ENCODE peak calls at places on chromosomes 16 and 17, in five cellular contexts. One of them, this sample, is unnamed.

GRCh38 chr16:55641430-55642056 is 14.2 kb upstream of the SLC6A2 start:
- DNase-seq in transverse colon: no peak
- DNase-seq in sigmoid colon: no peak
- DNase-seq in gastrocnemius medialis: no peak
- DNase-seq in vagina: no peak
- DNase-seq in this sample: no peak

GRCh38 chr17:80319262-80319998 is 58.8 kb downstream of the RNF213 start:
- DNase-seq in transverse colon: no peak
- DNase-seq in sigmoid colon: no peak
- DNase-seq in gastrocnemius medialis: no peak
- DNase-seq in vagina: no peak
- DNase-seq in this sample: no peak

GRCh38 chr17:50944902-50945720 is 79.0 kb upstream of the TOB1 start:
- DNase-seq in transverse colon: peak
- DNase-seq in sigmoid colon: no peak
- DNase-seq in gastrocnemius medialis: peak
- DNase-seq in vagina: no peak
- DNase-seq in this sample: no peak

GRCh38 chr16:68954871-68955635 is 111.7 kb downstream of the TANGO6 start:
- DNase-seq in transverse colon: no peak
- DNase-seq in sigmoid colon: no peak
- DNase-seq in gastrocnemius medialis: no peak
- DNase-seq in vagina: no peak
- DNase-seq in this sample: no peak

GRCh38 chr16:31461201-31461920 is 2.1 kb downstream of the ARMC5 start:
- DNase-seq in transverse colon: no peak
- DNase-seq in sigmoid colon: peak
- DNase-seq in gastrocnemius medialis: no peak
- DNase-seq in vagina: no peak
- DNase-seq in this sample: no peak

GRCh38 chr16:11138769-11139623 is 117.0 kb downstream of the SOCS1 start:
- DNase-seq in transverse colon: no peak
- DNase-seq in sigmoid colon: no peak
- DNase-seq in gastrocnemius medialis: no peak
- DNase-seq in vagina: no peak
- DNase-seq in this sample: peak

GRCh38 chr17:52297230-52298010 is 138.9 kb upstream of the CA10 start:
- DNase-seq in transverse colon: no peak
- DNase-seq in sigmoid colon: no peak
- DNase-seq in gastrocnemius medialis: no peak
- DNase-seq in vagina: no peak
- DNase-seq in this sample: peak

GRCh38 chr17:76135810-76136188 is 5.2 kb downstream of the FOXJ1 start:
- DNase-seq in transverse colon: no peak
- DNase-seq in sigmoid colon: no peak
- DNase-seq in gastrocnemius medialis: no peak
- DNase-seq in vagina: no peak
- DNase-seq in this sample: no peak

GRCh38 chr17:35373532-35373983 is at the start of gene SLFN11:
- DNase-seq in transverse colon: peak
- DNase-seq in sigmoid colon: peak
- DNase-seq in gastrocnemius medialis: peak
- DNase-seq in vagina: no peak
- DNase-seq in this sample: peak

GRCh38 chr17:76820039-76820438 is 48.2 kb upstream of the MGAT5B start:
- DNase-seq in transverse colon: no peak
- DNase-seq in sigmoid colon: no peak
- DNase-seq in gastrocnemius medialis: no peak
- DNase-seq in vagina: no peak
- DNase-seq in this sample: peak

GRCh38 chr17:13981881-13982280 is 87.4 kb upstream of the COX10 start:
- DNase-seq in transverse colon: no peak
- DNase-seq in sigmoid colon: no peak
- DNase-seq in gastrocnemius medialis: no peak
- DNase-seq in vagina: no peak
- DNase-seq in this sample: no peak

GRCh38 chr16:70160821-70161220 is 12.8 kb upstream of the CLEC18C start:
- DNase-seq in transverse colon: no peak
- DNase-seq in sigmoid colon: no peak
- DNase-seq in gastrocnemius medialis: no peak
- DNase-seq in vagina: no peak
- DNase-seq in this sample: no peak

GRCh38 chr17:48269209-48269608 is 160.8 kb downstream of the SKAP1 start:
- DNase-seq in transverse colon: no peak
- DNase-seq in sigmoid colon: no peak
- DNase-seq in gastrocnemius medialis: no peak
- DNase-seq in vagina: no peak
- DNase-seq in this sample: no peak

GRCh38 chr17:75130632-75131277 is 787 bp downstream of the NT5C start:
- DNase-seq in transverse colon: peak
- DNase-seq in sigmoid colon: peak
- DNase-seq in gastrocnemius medialis: no peak
- DNase-seq in vagina: no peak
- DNase-seq in this sample: peak

GRCh38 chr16:72847187-72848044 is 200.5 kb downstream of the ZFHX3 start:
- DNase-seq in transverse colon: no peak
- DNase-seq in sigmoid colon: no peak
- DNase-seq in gastrocnemius medialis: no peak
- DNase-seq in vagina: no peak
- DNase-seq in this sample: peak

GRCh38 chr17:61833536-61834203 is 29.7 kb downstream of the BRIP1 start:
- DNase-seq in transverse colon: no peak
- DNase-seq in sigmoid colon: no peak
- DNase-seq in gastrocnemius medialis: no peak
- DNase-seq in vagina: no peak
- DNase-seq in this sample: no peak

GRCh38 chr16:80974649-80975376 is 31.9 kb downstream of the CMC2 start:
- DNase-seq in transverse colon: no peak
- DNase-seq in sigmoid colon: no peak
- DNase-seq in gastrocnemius medialis: no peak
- DNase-seq in vagina: no peak
- DNase-seq in this sample: no peak

GRCh38 chr16:85448557-85449194 is 164.4 kb upstream of the GSE1 start:
- DNase-seq in transverse colon: peak
- DNase-seq in sigmoid colon: no peak
- DNase-seq in gastrocnemius medialis: no peak
- DNase-seq in vagina: no peak
- DNase-seq in this sample: peak

GRCh38 chr17:41060052-41060604 is at the start of gene KRTAP2-3:
- DNase-seq in transverse colon: no peak
- DNase-seq in sigmoid colon: no peak
- DNase-seq in gastrocnemius medialis: no peak
- DNase-seq in vagina: no peak
- DNase-seq in this sample: no peak

GRCh38 chr17:36592316-36592710 is 634 bp downstream of the DHRS11 start:
- DNase-seq in transverse colon: peak
- DNase-seq in sigmoid colon: peak
- DNase-seq in gastrocnemius medialis: no peak
- DNase-seq in vagina: no peak
- DNase-seq in this sample: peak

GRCh38 chr17:55770220-55770870 is 19.5 kb downstream of the PCTP start:
- DNase-seq in transverse colon: no peak
- DNase-seq in sigmoid colon: no peak
- DNase-seq in gastrocnemius medialis: no peak
- DNase-seq in vagina: no peak
- DNase-seq in this sample: peak

GRCh38 chr17:7413346-7413985 is 5.8 kb downstream of the NLGN2 start:
- DNase-seq in transverse colon: no peak
- DNase-seq in sigmoid colon: no peak
- DNase-seq in gastrocnemius medialis: no peak
- DNase-seq in vagina: no peak
- DNase-seq in this sample: no peak

GRCh38 chr16:50468749-50469078 is 79.5 kb upstream of the NKD1 start:
- DNase-seq in transverse colon: no peak
- DNase-seq in sigmoid colon: no peak
- DNase-seq in gastrocnemius medialis: no peak
- DNase-seq in vagina: no peak
- DNase-seq in this sample: no peak

GRCh38 chr16:17544304-17544703 is 73.5 kb upstream of the XYLT1 start:
- DNase-seq in transverse colon: no peak
- DNase-seq in sigmoid colon: no peak
- DNase-seq in gastrocnemius medialis: no peak
- DNase-seq in vagina: no peak
- DNase-seq in this sample: no peak

GRCh38 chr17:64410750-64411490 is 20.3 kb upstream of the PECAM1 start:
- DNase-seq in transverse colon: no peak
- DNase-seq in sigmoid colon: peak
- DNase-seq in gastrocnemius medialis: no peak
- DNase-seq in vagina: no peak
- DNase-seq in this sample: no peak

GRCh38 chr17:1060991-1061390 is 64.1 kb downstream of the TIMM22 start:
- DNase-seq in transverse colon: peak
- DNase-seq in sigmoid colon: peak
- DNase-seq in gastrocnemius medialis: peak
- DNase-seq in vagina: no peak
- DNase-seq in this sample: peak

GRCh38 chr17:50163846-50164696 is 1.7 kb upstream of the SGCA start:
- DNase-seq in transverse colon: no peak
- DNase-seq in sigmoid colon: no peak
- DNase-seq in gastrocnemius medialis: peak
- DNase-seq in vagina: no peak
- DNase-seq in this sample: peak

GRCh38 chr17:81686614-81687013 is 2.8 kb downstream of the HGS start:
- DNase-seq in transverse colon: no peak
- DNase-seq in sigmoid colon: no peak
- DNase-seq in gastrocnemius medialis: no peak
- DNase-seq in vagina: no peak
- DNase-seq in this sample: no peak

GRCh38 chr16:31274831-31275816 is 15.3 kb downstream of the ITGAM start:
- DNase-seq in transverse colon: no peak
- DNase-seq in sigmoid colon: no peak
- DNase-seq in gastrocnemius medialis: no peak
- DNase-seq in vagina: no peak
- DNase-seq in this sample: no peak

GRCh38 chr17:82767041-82767754 is 15.3 kb downstream of the TBCD start:
- DNase-seq in transverse colon: peak
- DNase-seq in sigmoid colon: no peak
- DNase-seq in gastrocnemius medialis: no peak
- DNase-seq in vagina: no peak
- DNase-seq in this sample: peak

GRCh38 chr16:4850211-4850610 is 2.9 kb downstream of the UBN1 start:
- DNase-seq in transverse colon: no peak
- DNase-seq in sigmoid colon: no peak
- DNase-seq in gastrocnemius medialis: no peak
- DNase-seq in vagina: no peak
- DNase-seq in this sample: no peak

GRCh38 chr17:63436523-63437110 is 9.5 kb downstream of the CYB561 start:
- DNase-seq in transverse colon: no peak
- DNase-seq in sigmoid colon: no peak
- DNase-seq in gastrocnemius medialis: no peak
- DNase-seq in vagina: no peak
- DNase-seq in this sample: no peak

GRCh38 chr17:37768438-37768837 is 23.6 kb upstream of the HNF1B start:
- DNase-seq in transverse colon: no peak
- DNase-seq in sigmoid colon: no peak
- DNase-seq in gastrocnemius medialis: no peak
- DNase-seq in vagina: no peak
- DNase-seq in this sample: no peak

DNA sequence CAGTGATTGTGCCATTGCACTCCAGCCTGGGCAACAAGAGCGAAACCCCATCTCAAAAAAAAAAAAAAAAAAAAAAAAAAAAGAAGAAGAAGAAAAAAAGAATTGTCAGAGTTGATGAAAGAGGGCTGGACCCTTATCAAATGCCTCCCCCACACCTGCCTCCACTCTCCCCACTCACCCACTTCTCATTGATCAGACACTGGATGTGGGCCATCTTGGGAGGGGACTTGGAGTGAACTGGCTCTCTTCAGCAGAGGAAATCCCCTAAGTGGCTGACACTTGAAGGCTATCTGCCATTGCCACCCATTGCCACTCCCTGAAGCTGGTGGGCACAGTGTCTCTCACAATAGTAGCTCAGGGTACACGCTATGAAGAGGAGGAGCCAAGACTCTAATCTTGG is 1.7 kb downstream of the ITGA2B start:
- DNase-seq in transverse colon: no peak
- DNase-seq in sigmoid colon: no peak
- DNase-seq in gastrocnemius medialis: no peak
- DNase-seq in vagina: no peak
- DNase-seq in this sample: no peak
- TF ChIP-seq POLR2A in transverse colon: no peak
- TF ChIP-seq POLR2A in sigmoid colon: no peak
- TF ChIP-seq POLR2A in gastrocnemius medialis: no peak
- TF ChIP-seq POLR2A in vagina: no peak
- TF ChIP-seq POLR2A in this sample: no peak

GRCh38 chr17:42193216-42194132 is 820 bp downstream of the GHDC start:
- DNase-seq in transverse colon: no peak
- DNase-seq in sigmoid colon: no peak
- DNase-seq in gastrocnemius medialis: no peak
- DNase-seq in vagina: no peak
- DNase-seq in this sample: no peak
- H3K4me3 ChIP-seq in transverse colon: peak
- H3K4me3 ChIP-seq in sigmoid colon: peak
- H3K4me3 ChIP-seq in gastrocnemius medialis: peak
- H3K4me3 ChIP-seq in vagina: peak
- H3K4me3 ChIP-seq in this sample: peak

DNA sequence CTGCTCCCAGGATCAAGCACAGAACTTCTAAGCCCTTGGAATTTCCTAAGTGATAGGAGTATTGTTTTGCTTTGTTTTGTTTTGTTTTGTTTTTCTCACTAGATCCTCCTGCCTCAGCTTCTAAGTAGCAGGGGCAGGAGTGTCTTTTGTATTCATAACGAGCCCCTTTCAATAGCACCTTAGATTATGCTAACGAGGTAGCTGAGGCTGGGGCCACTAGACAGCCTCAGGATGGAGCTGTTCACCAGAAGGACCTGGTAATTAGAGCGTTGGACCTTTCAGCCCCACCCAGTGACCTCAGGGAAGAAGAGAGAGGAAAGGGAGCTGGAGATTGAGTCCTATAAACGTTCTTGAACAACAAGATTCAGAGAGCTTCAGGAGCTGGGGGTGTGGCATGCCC is 43.6 kb downstream of the IKZF3 start:
- DNase-seq in transverse colon: no peak
- DNase-seq in sigmoid colon: no peak
- DNase-seq in gastrocnemius medialis: no peak
- DNase-seq in vagina: no peak
- DNase-seq in this sample: no peak
- TF ChIP-seq CTCF in transverse colon: no peak
- TF ChIP-seq CTCF in sigmoid colon: no peak
- TF ChIP-seq CTCF in gastrocnemius medialis: no peak
- TF ChIP-seq CTCF in vagina: no peak
- TF ChIP-seq CTCF in this sample: no peak

GRCh38 chr16:8858994-8859912 is 9.6 kb downstream of the CARHSP1 start:
- DNase-seq in transverse colon: no peak
- DNase-seq in sigmoid colon: peak
- DNase-seq in gastrocnemius medialis: no peak
- DNase-seq in vagina: no peak
- DNase-seq in this sample: no peak

GRCh38 chr16:8859913-8860881 is 8.6 kb downstream of the CARHSP1 start:
- DNase-seq in transverse colon: peak
- DNase-seq in sigmoid colon: peak
- DNase-seq in gastrocnemius medialis: peak
- DNase-seq in vagina: no peak
- DNase-seq in this sample: no peak

GRCh38 chr16:8863594-8864424 is 5.0 kb downstream of the CARHSP1 start:
- DNase-seq in transverse colon: peak
- DNase-seq in sigmoid colon: no peak
- DNase-seq in gastrocnemius medialis: no peak
- DNase-seq in vagina: no peak
- DNase-seq in this sample: peak

GRCh38 chr16:8862309-8863130 is 6.3 kb downstream of the CARHSP1 start:
- DNase-seq in transverse colon: no peak
- DNase-seq in sigmoid colon: no peak
- DNase-seq in gastrocnemius medialis: no peak
- DNase-seq in vagina: no peak
- DNase-seq in this sample: no peak

GRCh38 chr16:8861563-8862308 is 7.1 kb downstream of the CARHSP1 start:
- DNase-seq in transverse colon: no peak
- DNase-seq in sigmoid colon: peak
- DNase-seq in gastrocnemius medialis: peak
- DNase-seq in vagina: no peak
- DNase-seq in this sample: no peak
- TF ChIP-seq POLR2A in transverse colon: no peak
- TF ChIP-seq POLR2A in sigmoid colon: no peak
- TF ChIP-seq POLR2A in gastrocnemius medialis: no peak
- TF ChIP-seq POLR2A in vagina: no peak
- TF ChIP-seq POLR2A in this sample: no peak

This sample was measured in NB4.